ENCODE peak calls at places on chromosome 15, in seven cellular contexts. M is fibroblast of mammary gland; K is NCI-H774; G is activated CD8-positive, alpha-beta memory T cell treated with anti-CD3 and anti-CD28 coated beads for 48 hours; Q is left colon; Y is NCI-H510A treated with DMSO at 0.1 percent for 48 hours; I is stimulated activated CD8-positive, alpha-beta memory T cell treated with anti-CD3 and anti-CD28 coated beads, Interleukin-15, amount 100 ng/mL, for 1 hour. P is an unnamed sample.

GRCh38 chr15:68984589-68984988 is 29.9 kb upstream of the NOX5 start:
- DNase-seq in G (no peak), Q (no peak), Y (no peak), M (no peak), I (no peak), K (no peak), P (no peak)

GRCh38 chr15:90087454-90088154 is 14.7 kb downstream of the IDH2 start:
- DNase-seq in Y (no peak), Q (no peak), K (no peak), M (peak), G (no peak), I (no peak), P (no peak)

GRCh38 chr15:33963831-33964664 is 4.2 kb upstream of the CHRM5 start:
- DNase-seq in Q (no peak), I (no peak), M (peak), K (no peak), G (no peak), Y (peak), P (no peak)

GRCh38 chr15:52699457-52699856 is 20.3 kb upstream of the ATOSA start:
- DNase-seq in G (no peak), K (no peak), I (no peak), Q (no peak), Y (no peak), M (no peak), P (no peak)

GRCh38 chr15:63586790-63587189 is 10.4 kb upstream of the FBXL22 start:
- DNase-seq in Y (no peak), M (no peak), K (no peak), Q (no peak), G (no peak), I (no peak), P (no peak)

GRCh38 chr15:83378921-83379561 is 68.1 kb upstream of the SH3GL3 start:
- DNase-seq in I (no peak), K (no peak), Y (no peak), G (no peak), Q (no peak), M (no peak), P (no peak)

GRCh38 chr15:64792282-64792681 is 16.9 kb upstream of the RBPMS2 start:
- DNase-seq in M (peak), K (no peak), Q (no peak), G (no peak), Y (no peak), I (no peak), P (no peak)

GRCh38 chr15:34818531-34818930 is 23.2 kb upstream of the ACTC1 start:
- DNase-seq in G (no peak), I (no peak), K (no peak), Q (no peak), Y (no peak), M (no peak), P (no peak)

P was measured in activated naive CD8-positive, alpha-beta T cell treated with anti-CD3 and anti-CD28 coated beads, Interleukin-2, amount 50 U/mL, for 16 hours.